ENCODE peak calls at places on chromosome 6, in four cellular contexts. A is PC-3, F is cardiac muscle cell, Q is GM23338. E is an unnamed sample.

GRCh38 chr6:127458817-127459216 is 372 bp downstream of the KIAA0408 start:
- DNase-seq in A (peak; percentile 13), Q (no peak), F (peak; percentile 84), E (no peak)

GRCh38 chr6:27608916-27609883 is 136.3 kb upstream of the ZNF184 start:
- DNase-seq in A (peak; percentile 86), F (peak; percentile 85), Q (peak; percentile 90), E (no peak)

GRCh38 chr6:150202404-150202803 is 59.6 kb downstream of the PPP1R14C start:
- DNase-seq in F (no peak), Q (no peak), A (peak; percentile 7), E (no peak)

GRCh38 chr6:40520683-40521082 is 66.5 kb downstream of the LRFN2 start:
- DNase-seq in Q (no peak), A (no peak), F (no peak), E (no peak)

GRCh38 chr6:160992323-160993314 is 1.1 kb downstream of the MAP3K4 start:
- DNase-seq in F (peak; percentile 81), Q (peak; percentile 81), A (peak; percentile 63), E (no peak)

GRCh38 chr6:123821112-123821511 is 17.4 kb downstream of the NKAIN2 start:
- DNase-seq in Q (no peak), F (no peak), A (no peak), E (no peak)

GRCh38 chr6:152897807-152898399 is 84.9 kb downstream of the FBXO5 start:
- DNase-seq in F (peak; percentile 64), A (peak; percentile 75), Q (peak; percentile 86), E (no peak)

GRCh38 chr6:169638915-169639314 is 62.9 kb downstream of the WDR27 start:
- DNase-seq in A (no peak), F (no peak), Q (no peak), E (no peak)

GRCh38 chr6:14354919-14355572 is 237.5 kb downstream of the CD83 start:
- DNase-seq in Q (no peak), F (peak; percentile 88), A (peak; percentile 92), E (no peak)

GRCh38 chr6:43715056-43715788 is 27.6 kb upstream of the MRPS18A start:
- DNase-seq in Q (no peak), F (no peak), A (no peak), E (no peak)

GRCh38 chr6:43717389-43717788 is 29.8 kb upstream of the MRPS18A start:
- DNase-seq in Q (no peak), F (no peak), A (no peak), E (no peak)

GRCh38 chr6:43717822-43718221 is 30.2 kb upstream of the MRPS18A start:
- DNase-seq in A (no peak), F (no peak), Q (no peak), E (no peak)

GRCh38 chr6:43714311-43715055 is 26.9 kb upstream of the MRPS18A start:
- DNase-seq in A (no peak), F (peak; percentile 83), Q (no peak), E (no peak)

DNA sequence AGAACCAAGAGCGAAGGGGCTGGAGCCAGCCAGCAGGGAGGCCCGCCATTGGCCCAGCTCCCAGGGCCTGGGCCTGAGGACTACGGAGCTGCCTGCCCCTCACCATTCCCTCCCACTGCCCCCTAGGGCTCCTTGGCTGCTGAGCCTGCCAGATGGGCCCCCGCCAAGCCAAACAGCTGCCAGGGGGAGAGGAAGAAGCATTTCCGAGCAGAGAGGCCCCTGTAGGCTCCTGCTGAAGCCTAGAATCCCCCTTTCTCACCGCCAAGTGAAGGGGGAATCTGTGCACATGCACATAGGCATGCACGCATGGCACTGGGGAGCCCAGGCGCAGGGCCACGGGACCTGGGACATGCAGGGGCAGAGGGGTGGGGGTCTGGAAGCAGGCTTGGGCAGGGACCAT is 28.5 kb upstream of the MRPS18A start:
- DNase-seq in F (peak; percentile 89), A (no peak), Q (no peak), E (no peak)
- TF ChIP-seq CTCF in F (no peak), A (no peak), Q (no peak), E (no peak)

GRCh38 chr6:18210707-18211106 is 53.6 kb downstream of the DEK start:
- DNase-seq in Q (no peak), F (no peak), A (no peak), E (no peak)
- H3K4me3 ChIP-seq in Q (no peak overlapping the region), F (no peak overlapping the region), A (no peak overlapping the region), E (no peak overlapping the region)

GRCh38 chr6:137776256-137776655 is 90.8 kb upstream of the TNFAIP3 start:
- DNase-seq in F (no peak), A (no peak), Q (no peak), E (no peak)

GRCh38 chr6:137775720-137776119 is 91.3 kb upstream of the TNFAIP3 start:
- DNase-seq in Q (no peak), A (no peak), F (peak; percentile 81), E (no peak)

GRCh38 chr6:137777299-137778075 is 89.6 kb upstream of the TNFAIP3 start:
- DNase-seq in A (no peak), F (peak; percentile 50), Q (no peak), E (no peak)

GRCh38 chr6:137775192-137775591 is 91.9 kb upstream of the TNFAIP3 start:
- DNase-seq in A (no peak), F (no peak), Q (no peak), E (no peak)

DNA sequence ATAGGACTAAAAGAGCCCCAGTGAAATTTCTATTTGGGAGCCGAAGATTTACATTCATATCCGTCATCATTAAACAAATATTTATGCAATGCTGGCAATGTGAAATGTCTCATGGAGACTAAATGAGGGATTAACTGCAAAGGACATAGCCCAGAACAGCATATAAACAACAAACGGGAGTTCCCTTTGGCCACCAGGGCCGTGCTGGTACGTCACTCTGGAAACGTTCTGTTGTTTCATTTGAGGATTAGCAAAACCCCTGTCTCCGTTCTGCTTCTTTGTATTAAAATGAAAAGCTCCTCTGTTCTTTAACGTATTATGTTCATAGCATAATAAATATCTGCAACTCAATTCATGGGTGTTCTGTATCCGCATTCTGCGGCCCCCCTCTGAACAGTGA is 90.3 kb upstream of the TNFAIP3 start:
- DNase-seq in Q (no peak), A (peak; percentile 70), F (peak; percentile 69), E (no peak)
- TF ChIP-seq CTCF in Q (no peak), A (no peak), F (no peak), E (no peak)

GRCh38 chr6:26158581-26159416 is 71.6 kb downstream of the HFE start:
- DNase-seq in A (peak; percentile 64), Q (peak; percentile 35), F (peak; percentile 60), E (no peak)

GRCh38 chr6:26157838-26158580 is 70.8 kb downstream of the HFE start:
- DNase-seq in F (peak; percentile 98), Q (peak; percentile 97), A (peak; percentile 98), E (peak; percentile 99)

GRCh38 chr6:26161322-26161721 is 74.1 kb downstream of the HFE start:
- DNase-seq in F (no peak), Q (no peak), A (peak; percentile 22), E (no peak)

GRCh38 chr6:26157150-26157837 is 70.1 kb downstream of the HFE start:
- DNase-seq in Q (peak; percentile 83), A (no peak), F (peak; percentile 65), E (no peak)

GRCh38 chr6:26159417-26160273 is 72.4 kb downstream of the HFE start:
- DNase-seq in A (peak; percentile 49), Q (peak; percentile 52), F (peak; percentile 38), E (no peak)
- H3K4me3 ChIP-seq in A (peak overlapping the region; percentile 91), Q (peak overlapping the region; percentile 84), F (peak overlapping the region; percentile 81), E (peak overlapping the region; percentile 62)

E was measured in epithelial cell of proximal tubule.